ENCODE peak calls at places on chromosomes 12 and 14, in six cellular contexts. M is HCT116, Z is sigmoid colon, B is ovary, Y is body of pancreas, E is A549. F is an unnamed sample.

GRCh38 chr12:20000229-20000869 is 368.0 kb upstream of the PDE3A start:
- DNase-seq in Y (no peak), M (no peak), E (no peak), B (no peak), Z (no peak), F (no peak)

GRCh38 chr12:122126342-122126635 is 47.7 kb downstream of the IL31 start:
- DNase-seq in B (no peak), M (no peak), Z (no peak), E (no peak), Y (no peak), F (no peak)

GRCh38 chr12:122333142-122334087 is 67.1 kb upstream of the VPS33A start:
- DNase-seq in Z (no peak), B (peak; percentile 45), Y (no peak), E (no peak), M (no peak), F (no peak)

GRCh38 chr14:28671425-28671824 is 95.2 kb upstream of the FOXG1 start:
- DNase-seq in Z (no peak), M (no peak), E (no peak), Y (no peak), B (no peak), F (no peak)

GRCh38 chr14:61607570-61608244 is 87.6 kb upstream of the HIF1A start:
- DNase-seq in Z (no peak), B (no peak), M (no peak), E (no peak), Y (no peak), F (no peak)

GRCh38 chr12:124402281-124403066 is 107.6 kb downstream of the RFLNA start:
- DNase-seq in Y (no peak), E (no peak), M (no peak), B (no peak), Z (no peak), F (no peak)

GRCh38 chr14:32938719-32939253 is at the start of gene NPAS3:
- DNase-seq in Y (peak; percentile 46), Z (no peak), E (no peak), B (no peak), M (no peak), F (no peak)

GRCh38 chr14:31206536-31207286 is 882 bp downstream of the HECTD1 start:
- DNase-seq in Y (peak; percentile 61), M (no peak), E (peak; percentile 27), Z (peak; percentile 71), B (no peak), F (no peak)

GRCh38 chr12:123779551-123779950 is 17.4 kb downstream of the DNAH10 start:
- DNase-seq in B (no peak), M (no peak), Y (no peak), E (no peak), Z (no peak), F (no peak)

GRCh38 chr14:102078344-102078743 is 8.5 kb downstream of the HSP90AA1 start:
- DNase-seq in E (no peak), Y (no peak), M (no peak), B (no peak), Z (no peak), F (no peak)

GRCh38 chr14:102081231-102082080 is 5.4 kb downstream of the HSP90AA1 start:
- DNase-seq in E (no peak), B (no peak), Y (no peak), M (no peak), Z (no peak), F (no peak)

GRCh38 chr14:102079700-102079979 is 7.2 kb downstream of the HSP90AA1 start:
- DNase-seq in E (no peak), B (no peak), M (no peak), Y (no peak), Z (no peak), F (no peak)

GRCh38 chr14:102078840-102079699 is 7.8 kb downstream of the HSP90AA1 start:
- DNase-seq in M (no peak), Z (no peak), B (no peak), E (no peak), Y (no peak), F (no peak)

GRCh38 chr14:102080183-102081080 is 6.4 kb downstream of the HSP90AA1 start:
- DNase-seq in B (no peak), Y (no peak), E (no peak), M (no peak), Z (no peak), F (no peak)
- TF ChIP-seq POLR2A in B (no peak), Y (no peak), E (no peak), M (no peak), Z (no peak), F (no peak)

GRCh38 chr12:128513831-128514230 is 246.9 kb downstream of the TMEM132C start:
- DNase-seq in E (no peak), Y (no peak), B (no peak), M (no peak), Z (no peak), F (no peak)
- TF ChIP-seq CTCF in E (no peak), Y (no peak), B (no peak), M (no peak), Z (no peak), F (no peak)

GRCh38 chr12:6788972-6789905 is at the start of gene CD4:
- DNase-seq in E (no peak), M (no peak), B (no peak), Z (no peak), Y (peak; percentile 30), F (peak; percentile 94)
- TF ChIP-seq POLR2A in E (no peak), M (no peak), B (no peak), Z (peak; percentile 25), Y (peak; percentile 28), F (no peak)

DNA sequence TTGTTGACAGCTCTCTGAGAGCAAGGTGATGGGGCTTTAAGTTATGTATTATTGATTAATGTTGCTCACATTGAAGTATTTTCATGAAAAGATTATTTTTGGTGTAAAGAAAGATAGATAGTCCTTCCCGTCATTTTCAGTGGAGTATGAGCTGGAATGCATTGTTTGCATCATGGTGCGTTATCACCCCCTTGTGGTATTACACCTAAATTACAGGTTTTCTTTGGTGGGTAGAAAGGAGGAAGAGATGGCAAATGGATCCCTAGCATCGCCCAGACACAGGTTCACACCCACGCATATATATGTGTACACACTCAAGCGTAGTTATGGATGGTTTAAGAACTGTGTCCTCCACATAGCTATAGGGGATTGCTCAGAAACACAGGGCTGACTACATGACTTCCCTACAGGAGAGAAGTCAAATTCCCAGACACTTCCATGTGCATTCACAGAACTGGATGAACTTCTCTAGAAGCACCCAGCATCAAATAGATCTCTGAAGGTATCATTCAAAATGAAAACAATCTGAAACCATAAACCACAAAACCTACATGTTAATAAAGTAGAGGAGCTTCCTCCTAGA is 14.4 kb upstream of the SERPINA10 start:
- DNase-seq in Y (no peak), B (no peak), E (peak; percentile 51), M (peak; percentile 28), Z (no peak), F (no peak)
- TF ChIP-seq CTCF in Y (no peak), B (no peak), E (no peak), M (peak; percentile 35), Z (no peak), F (no peak)

GRCh38 chr12:6384499-6385436 is 806 bp downstream of the LTBR start:
- DNase-seq in E (no peak), B (peak; percentile 54), Y (peak; percentile 41), M (no peak), Z (peak; percentile 77), F (no peak)
- TF ChIP-seq POLR2A in E (peak; percentile 23), B (no peak), Y (no peak), M (no peak), Z (no peak), F (no peak)

DNA sequence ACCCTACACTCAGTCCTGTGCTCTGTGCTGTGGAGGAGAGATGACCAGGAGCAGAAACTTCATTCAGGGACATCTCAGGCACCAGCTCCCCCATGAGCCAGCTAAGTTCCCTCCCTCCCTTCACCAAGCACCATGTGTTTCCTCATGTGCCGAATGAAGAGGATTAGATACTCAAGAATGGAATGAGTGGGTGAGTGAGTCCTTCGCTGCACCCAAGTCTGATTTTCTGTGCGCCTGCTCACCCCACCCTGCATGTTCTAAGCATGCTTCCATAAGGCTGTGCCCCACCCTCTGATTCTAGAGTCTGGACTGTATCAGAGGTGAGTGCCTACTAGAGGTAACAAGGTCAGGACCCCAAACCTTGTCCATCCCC is 12.1 kb downstream of the SERPINA5 start:
- DNase-seq in M (no peak), E (no peak), Y (no peak), B (no peak), Z (no peak), F (no peak)
- TF ChIP-seq CTCF in M (no peak), E (no peak), Y (no peak), B (no peak), Z (no peak), F (no peak)

GRCh38 chr12:58419182-58419760 is 477.9 kb downstream of the ATP23 start:
- DNase-seq in Y (no peak), E (no peak), B (no peak), M (no peak), Z (no peak), F (peak; percentile 19)
- TF ChIP-seq POLR2A in Y (no peak), E (no peak), B (no peak), M (no peak), Z (no peak), F (no peak)

DNA sequence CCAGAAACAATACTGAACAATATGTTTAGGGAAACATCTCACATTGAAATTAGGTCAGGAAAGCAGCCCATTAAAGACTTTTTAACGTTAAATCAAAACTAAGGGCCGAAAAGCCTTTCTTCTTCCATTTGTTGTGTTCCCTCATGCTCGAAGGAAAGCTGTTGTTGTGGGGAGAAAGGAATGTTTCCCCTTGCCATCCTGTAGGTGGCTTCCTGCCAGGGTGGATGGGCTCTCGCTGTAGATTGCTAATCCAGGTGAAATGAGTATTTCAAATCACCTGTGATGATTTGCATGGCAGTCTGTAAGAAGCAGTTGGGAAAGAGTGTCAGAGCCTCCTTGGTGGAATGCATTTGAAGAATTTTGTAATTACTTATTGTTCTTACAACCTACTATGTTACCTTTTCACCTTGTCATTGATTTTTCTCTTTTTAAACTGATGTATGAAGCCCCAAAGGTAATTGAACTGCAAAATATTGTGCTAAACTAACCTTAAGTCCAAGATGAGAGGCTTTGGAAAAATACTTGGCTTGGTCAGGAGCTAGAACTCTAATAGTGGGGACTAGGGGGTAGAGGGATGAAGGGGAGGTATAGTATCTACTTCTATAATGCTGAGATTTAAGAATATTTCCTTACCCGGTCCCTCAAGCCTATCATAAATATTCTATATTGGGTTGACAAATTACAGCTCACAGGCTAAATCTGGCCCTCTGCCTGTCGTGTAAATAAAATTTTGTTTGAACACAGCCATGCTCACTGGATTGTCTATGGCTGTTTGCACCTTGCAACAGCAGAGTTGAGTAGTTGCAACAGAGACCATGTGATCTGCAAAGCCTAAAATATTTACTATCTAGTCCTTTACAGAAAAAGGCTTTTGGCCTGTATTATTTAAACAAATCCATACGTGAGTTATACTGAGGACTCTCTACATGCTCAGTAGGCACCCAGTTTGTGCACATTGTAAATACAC is 7.7 kb upstream of the DCP1B start:
- DNase-seq in B (no peak), Z (no peak), E (no peak), Y (no peak), M (no peak), F (no peak)
- TF ChIP-seq CTCF in B (no peak), Z (no peak), E (no peak), Y (no peak), M (no peak), F (no peak)

GRCh38 chr12:53727310-53728041 is at the start of gene CALCOCO1:
- DNase-seq in Y (peak; percentile 98), B (peak; percentile 97), E (peak; percentile 98), M (peak; percentile 96), Z (peak; percentile 99), F (peak; percentile 99)
- TF ChIP-seq POLR2A in Y (peak; percentile 64), B (no peak), E (peak; percentile 64), M (peak; percentile 56), Z (peak; percentile 17), F (no peak)

F was measured in lower leg skin.